ENCODE peak calls at places on chromosomes 5 and 9, in seven cellular contexts. One of them, this sample, is unnamed.

GRCh38 chr9:84694248-84694647 is 24.7 kb downstream of the NTRK2 start:
- DNase-seq in posterior cingulate gyrus: no peak
- DNase-seq in NCI-H1417: no peak
- DNase-seq in ecto neural progenitor cell: no peak
- DNase-seq in H7: peak; percentile 22
- DNase-seq in stimulated activated CD4-positive, alpha-beta T cell treated with anti-CD3 and anti-CD28 coated beads, Interleukin-15, amount 100 ng/mL, for 1 hour: no peak
- DNase-seq in progenitor cell of endocrine pancreas: no peak
- DNase-seq in this sample: no peak

GRCh38 chr5:72288923-72289322 is 31.1 kb downstream of the MRPS27 start:
- DNase-seq in NCI-H1417: peak; percentile 2
- DNase-seq in H7: no peak
- DNase-seq in ecto neural progenitor cell: no peak
- DNase-seq in progenitor cell of endocrine pancreas: no peak
- DNase-seq in stimulated activated CD4-positive, alpha-beta T cell treated with anti-CD3 and anti-CD28 coated beads, Interleukin-15, amount 100 ng/mL, for 1 hour: no peak
- DNase-seq in posterior cingulate gyrus: peak; percentile 86
- DNase-seq in this sample: no peak

GRCh38 chr5:139684881-139685749 is 37.0 kb downstream of the CXXC5 start:
- DNase-seq in H7: peak; percentile 92
- DNase-seq in progenitor cell of endocrine pancreas: no peak
- DNase-seq in ecto neural progenitor cell: no peak
- DNase-seq in posterior cingulate gyrus: peak; percentile 95
- DNase-seq in NCI-H1417: no peak
- DNase-seq in stimulated activated CD4-positive, alpha-beta T cell treated with anti-CD3 and anti-CD28 coated beads, Interleukin-15, amount 100 ng/mL, for 1 hour: no peak
- DNase-seq in this sample: no peak

GRCh38 chr5:143066556-143067281 is 296.5 kb downstream of the ARHGAP26 start:
- DNase-seq in posterior cingulate gyrus: no peak
- DNase-seq in H7: peak; percentile 14
- DNase-seq in stimulated activated CD4-positive, alpha-beta T cell treated with anti-CD3 and anti-CD28 coated beads, Interleukin-15, amount 100 ng/mL, for 1 hour: peak; percentile 11
- DNase-seq in ecto neural progenitor cell: no peak
- DNase-seq in progenitor cell of endocrine pancreas: no peak
- DNase-seq in NCI-H1417: peak; percentile 35
- DNase-seq in this sample: no peak

GRCh38 chr5:6683241-6683640 is 30.0 kb upstream of the TENT4A start:
- DNase-seq in progenitor cell of endocrine pancreas: no peak
- DNase-seq in H7: no peak
- DNase-seq in ecto neural progenitor cell: no peak
- DNase-seq in NCI-H1417: no peak
- DNase-seq in posterior cingulate gyrus: no peak
- DNase-seq in stimulated activated CD4-positive, alpha-beta T cell treated with anti-CD3 and anti-CD28 coated beads, Interleukin-15, amount 100 ng/mL, for 1 hour: no peak
- DNase-seq in this sample: no peak

GRCh38 chr5:50593681-50594080 is 72.8 kb upstream of the PARP8 start:
- DNase-seq in H7: no peak
- DNase-seq in NCI-H1417: no peak
- DNase-seq in stimulated activated CD4-positive, alpha-beta T cell treated with anti-CD3 and anti-CD28 coated beads, Interleukin-15, amount 100 ng/mL, for 1 hour: no peak
- DNase-seq in posterior cingulate gyrus: no peak
- DNase-seq in progenitor cell of endocrine pancreas: no peak
- DNase-seq in ecto neural progenitor cell: no peak
- DNase-seq in this sample: no peak

GRCh38 chr5:151720195-151720594 is 33.5 kb upstream of the SPARC start:
- DNase-seq in H7: no peak
- DNase-seq in progenitor cell of endocrine pancreas: no peak
- DNase-seq in ecto neural progenitor cell: no peak
- DNase-seq in posterior cingulate gyrus: peak; percentile 20
- DNase-seq in stimulated activated CD4-positive, alpha-beta T cell treated with anti-CD3 and anti-CD28 coated beads, Interleukin-15, amount 100 ng/mL, for 1 hour: no peak
- DNase-seq in NCI-H1417: no peak
- DNase-seq in this sample: no peak

GRCh38 chr5:147479949-147480348 is 29.9 kb downstream of the DPYSL3 start:
- DNase-seq in posterior cingulate gyrus: no peak
- DNase-seq in stimulated activated CD4-positive, alpha-beta T cell treated with anti-CD3 and anti-CD28 coated beads, Interleukin-15, amount 100 ng/mL, for 1 hour: no peak
- DNase-seq in H7: peak; percentile 41
- DNase-seq in NCI-H1417: no peak
- DNase-seq in progenitor cell of endocrine pancreas: no peak
- DNase-seq in ecto neural progenitor cell: no peak
- DNase-seq in this sample: no peak

GRCh38 chr5:15004506-15004905 is 132.9 kb upstream of the ANKH start:
- DNase-seq in stimulated activated CD4-positive, alpha-beta T cell treated with anti-CD3 and anti-CD28 coated beads, Interleukin-15, amount 100 ng/mL, for 1 hour: no peak
- DNase-seq in progenitor cell of endocrine pancreas: no peak
- DNase-seq in NCI-H1417: no peak
- DNase-seq in ecto neural progenitor cell: no peak
- DNase-seq in posterior cingulate gyrus: no peak
- DNase-seq in H7: no peak
- DNase-seq in this sample: no peak